ENCODE peak calls at places on chromosomes 3 and 15, in nine cellular contexts. S is fibroblast of lung, Q is Peyer's patch, C is mammary epithelial cell, B is ovary, K is bronchial epithelial cell, T is colonic mucosa, M is cardiac muscle cell, W is stomach. G is an unnamed sample. For H3K27me3, the result is how much of the 10 kb centered on the place peaks cover.

GRCh38 chr3:148280623-148281242 is 417.0 kb upstream of the AGTR1 start:
- DNase-seq in S (no peak), Q (no peak), C (no peak), B (no peak), K (no peak), T (no peak), M (no peak), W (no peak), G (peak)

GRCh38 chr3:52280046-52280445 is 1.6 kb upstream of the WDR82 start:
- DNase-seq in S (peak), Q (no peak), C (peak), B (no peak), K (no peak), T (no peak), M (peak), W (no peak), G (no peak)

GRCh38 chr15:80242132-80242769 is 9.8 kb downstream of the CTXND1 start:
- DNase-seq in S (peak), Q (no peak), C (peak), B (no peak), K (peak), T (no peak), M (peak), W (no peak), G (no peak)

GRCh38 chr3:133542871-133543270 is 30.6 kb upstream of the CDV3 start:
- DNase-seq in S (no peak), Q (no peak), C (no peak), B (no peak), K (no peak), T (no peak), M (no peak), W (no peak), G (no peak)

GRCh38 chr3:27253831-27254230 is 115.4 kb downstream of the NEK10 start:
- DNase-seq in S (peak), Q (peak), C (peak), B (no peak), K (peak), T (peak), M (peak), W (peak), G (no peak)

GRCh38 chr15:80977627-80978036 is 12.0 kb downstream of the MESD start:
- DNase-seq in S (peak), Q (peak), C (no peak), B (no peak), K (peak), T (peak), M (peak), W (peak), G (no peak)

GRCh38 chr3:149575213-149575961 is 82.4 kb downstream of the WWTR1 start:
- DNase-seq in S (peak), Q (no peak), C (peak), B (peak), K (peak), T (peak), M (peak), W (no peak), G (no peak)

GRCh38 chr3:178672263-178672662 is 136.0 kb downstream of the KCNMB2 start:
- DNase-seq in S (no peak), Q (no peak), C (peak), B (no peak), K (peak), T (no peak), M (peak), W (no peak), G (no peak)

DNA sequence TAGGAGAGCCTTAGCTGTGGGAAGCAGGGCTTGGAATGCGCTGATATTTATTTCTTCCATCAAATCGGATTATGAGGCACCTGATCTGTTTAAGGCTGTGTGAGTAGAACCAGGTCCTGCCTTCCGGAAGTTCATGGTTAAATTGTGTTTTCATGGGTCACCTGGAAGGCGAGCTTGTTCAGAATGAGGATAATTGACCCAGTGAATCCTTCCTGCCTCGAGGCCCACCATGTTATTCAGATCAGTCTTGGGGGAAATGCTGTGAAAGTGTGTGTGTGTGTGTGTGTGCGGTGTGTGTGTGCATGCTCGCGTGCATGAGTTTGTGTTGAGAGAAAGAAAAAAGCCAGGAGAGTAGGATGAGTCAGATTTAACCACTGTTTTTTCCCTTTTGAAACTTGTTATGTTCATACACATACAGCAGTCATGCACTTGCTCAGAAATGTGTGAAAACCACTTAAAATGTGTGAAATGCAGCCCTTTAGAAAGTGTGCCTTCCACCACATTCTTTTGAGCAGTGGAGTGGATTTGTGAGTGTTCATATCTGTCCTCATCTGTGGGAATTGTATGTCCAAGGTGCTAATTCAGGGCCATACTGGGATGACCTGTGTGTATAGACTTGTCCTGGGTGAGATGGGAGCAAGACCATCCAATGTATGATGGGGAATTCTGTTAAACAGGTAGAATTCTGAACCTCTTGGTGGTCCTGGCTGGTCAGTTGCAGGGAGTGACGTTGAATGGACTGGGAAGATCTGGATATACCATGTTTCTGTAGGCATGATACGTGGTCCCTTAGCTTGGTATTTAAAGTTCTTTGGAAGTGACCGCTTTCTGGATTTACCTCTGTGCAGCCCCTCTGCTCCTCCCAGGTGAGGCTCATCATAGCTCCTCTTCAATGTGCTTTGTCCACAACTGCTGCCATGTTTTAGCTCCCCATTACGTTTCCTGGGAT is 36.9 kb downstream of the SMAD3 start:
- DNase-seq in S (peak), Q (no peak), C (peak), B (no peak), K (peak), T (no peak), M (peak), W (no peak), G (no peak)
- H3K4me3 ChIP-seq in S (no peak), Q (no peak), C (no peak), B (no peak), K (no peak), T (no peak), M (no peak), W (no peak), G (no peak)

DNA sequence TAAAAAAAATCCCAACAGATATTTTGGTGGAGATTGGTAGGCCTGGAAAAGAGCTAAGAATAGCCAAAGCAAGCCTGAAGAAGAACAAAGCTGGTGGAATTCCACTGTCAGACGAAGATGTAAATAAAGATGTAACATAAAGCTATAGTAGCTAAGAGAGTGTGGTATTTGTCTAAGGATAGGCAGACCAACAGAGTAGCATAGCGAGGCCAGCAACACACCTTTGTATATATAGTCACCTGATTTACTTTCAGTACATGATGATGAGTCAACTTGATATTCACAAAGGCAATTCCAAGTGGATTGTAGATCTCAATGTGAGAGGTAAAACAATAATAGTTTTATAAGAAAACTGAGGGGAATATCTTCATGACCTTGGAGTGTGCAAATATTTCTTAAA is 53.6 kb upstream of the SYN2 start:
- DNase-seq in S (no peak), Q (no peak), C (no peak), B (no peak), K (peak), T (peak), M (no peak), W (no peak), G (no peak)
- H3K27me3 ChIP-seq in S (under half), Q (under half), C (under half), B (under half), K (under half), T (under half), M (under half), W (under half), G (under half)

DNA sequence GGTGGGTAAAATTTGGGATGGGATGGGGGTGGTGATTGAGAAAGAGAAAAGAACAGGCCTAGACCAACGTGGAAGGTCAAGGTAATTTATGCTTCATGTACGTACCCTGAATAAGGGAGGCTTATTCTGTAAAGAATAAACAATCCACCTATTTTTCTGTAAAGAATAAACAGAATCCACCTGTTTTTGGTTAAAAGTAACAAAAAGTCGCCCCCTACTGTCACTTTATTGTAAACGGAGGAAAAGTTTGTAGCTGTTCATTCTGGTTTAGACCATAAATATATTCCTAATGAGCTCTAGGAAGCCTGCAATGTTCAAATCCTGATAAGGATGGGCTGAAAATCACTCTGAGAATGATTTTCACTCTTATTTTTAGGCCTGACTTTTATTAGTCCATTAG is 23.5 kb upstream of the SQOR start:
- DNase-seq in S (peak), Q (no peak), C (no peak), B (no peak), K (no peak), T (no peak), M (peak), W (no peak), G (no peak)
- TF ChIP-seq CTCF in S (peak), Q (peak), C (peak), B (no peak), K (peak), T (peak), M (peak), W (no peak), G (peak)

GRCh38 chr15:89462198-89462912 is 34.0 kb downstream of the RHCG start:
- DNase-seq in S (peak), Q (no peak), C (no peak), B (no peak), K (no peak), T (no peak), M (peak), W (no peak), G (peak)

GRCh38 chr15:89461386-89461785 is 35.0 kb downstream of the RHCG start:
- DNase-seq in S (no peak), Q (no peak), C (no peak), B (no peak), K (no peak), T (no peak), M (no peak), W (no peak), G (no peak)

GRCh38 chr15:89460048-89460447 is 36.3 kb downstream of the RHCG start:
- DNase-seq in S (no peak), Q (no peak), C (no peak), B (no peak), K (no peak), T (no peak), M (no peak), W (no peak), G (no peak)

GRCh38 chr15:89459271-89460038 is 36.9 kb downstream of the RHCG start:
- DNase-seq in S (no peak), Q (no peak), C (no peak), B (no peak), K (no peak), T (peak), M (no peak), W (no peak), G (peak)

GRCh38 chr15:89463113-89463512 is 33.3 kb downstream of the RHCG start:
- DNase-seq in S (no peak), Q (no peak), C (no peak), B (no peak), K (no peak), T (no peak), M (no peak), W (no peak), G (no peak)
- H3K4me3 ChIP-seq in S (no peak), Q (no peak), C (no peak), B (no peak), K (no peak), T (no peak), M (no peak), W (no peak), G (peak)

G was measured in right lobe of liver.